ENCODE peak calls at places on chromosomes 3 and 15, in five cellular contexts. Y, P, L, J and W are unnamed samples.

GRCh38 chr15:79311901-79312553 is 1.1 kb downstream of the TMED3 start:
- DNase-seq in J (no peak), Y (no peak), P (no peak), L (peak), W (no peak)

GRCh38 chr3:158160958-158161357 is 51.1 kb downstream of the RSRC1 start:
- DNase-seq in L (peak), J (peak), P (no peak), Y (no peak), W (peak)

GRCh38 chr15:68328485-68328884 is 50.9 kb downstream of the FEM1B start:
- DNase-seq in L (peak), P (no peak), J (no peak), Y (no peak), W (no peak)

GRCh38 chr3:119098620-119099222 is 47.2 kb upstream of the TEX55 start:
- DNase-seq in Y (peak), J (peak), P (peak), L (peak), W (peak)

GRCh38 chr15:71545223-71545760 is 265.1 kb upstream of the NR2E3 start:
- DNase-seq in J (no peak), L (no peak), Y (no peak), P (no peak), W (no peak)

GRCh38 chr15:89649013-89649625 is 6.1 kb downstream of the KIF7 start:
- DNase-seq in P (no peak), J (no peak), L (no peak), Y (no peak), W (no peak)

GRCh38 chr3:134463676-134464611 is 21.8 kb downstream of the ANAPC13 start:
- DNase-seq in P (no peak), J (peak), Y (peak), L (peak), W (no peak)

GRCh38 chr3:44469914-44470313 is 7.6 kb downstream of the ZNF445 start:
- DNase-seq in Y (no peak), P (no peak), J (no peak), L (no peak), W (no peak)

GRCh38 chr3:137709011-137709601 is 55.0 kb upstream of the SOX14 start:
- DNase-seq in L (peak), Y (peak), P (peak), J (peak), W (peak)

GRCh38 chr3:52237659-52238172 is 1.2 kb downstream of the TWF2 start:
- DNase-seq in Y (no peak), L (peak), J (peak), P (no peak), W (peak)

GRCh38 chr3:129593595-129594339 is 12.7 kb downstream of the PLXND1 start:
- DNase-seq in L (peak), P (peak), Y (peak), J (no peak), W (no peak)

GRCh38 chr3:10716964-10717363 is 99.1 kb upstream of the SLC6A11 start:
- DNase-seq in J (no peak), L (no peak), Y (no peak), P (no peak), W (no peak)

GRCh38 chr15:47432831-47433230 is 284.5 kb upstream of the SEMA6D start:
- DNase-seq in Y (no peak), L (peak), J (no peak), P (no peak), W (no peak)

GRCh38 chr3:56783644-56784451 is 17.9 kb downstream of the ARHGEF3 start:
- DNase-seq in L (peak), P (peak), J (peak), Y (no peak), W (no peak)

GRCh38 chr15:35445891-35446290 is 100.1 kb downstream of the DPH6 start:
- DNase-seq in Y (no peak), P (no peak), L (peak), J (no peak), W (no peak)

GRCh38 chr3:190339130-190339529 is 16.9 kb upstream of the CLDN1 start:
- DNase-seq in Y (no peak), P (no peak), J (no peak), L (peak), W (peak)

GRCh38 chr15:98649996-98650870 is 1.9 kb downstream of the IGF1R start:
- DNase-seq in J (peak), Y (peak), L (peak), P (no peak), W (no peak)

GRCh38 chr3:127140501-127141460 is 52.1 kb upstream of the PRR23E start:
- DNase-seq in L (no peak), J (no peak), Y (no peak), P (no peak), W (no peak)

GRCh38 chr3:82308755-82309154 is 547.3 kb upstream of the GBE1 start:
- DNase-seq in J (no peak), L (no peak), P (no peak), Y (no peak), W (no peak)

GRCh38 chr3:189507856-189508255 is 123.3 kb upstream of the TP63 start:
- DNase-seq in P (no peak), Y (no peak), L (no peak), J (no peak), W (no peak)

GRCh38 chr3:15645740-15646490 is 44.4 kb downstream of the BTD start:
- DNase-seq in P (no peak), J (peak), L (peak), Y (no peak), W (peak)

GRCh38 chr3:50572801-50573371 is 3.6 kb downstream of the HEMK1 start:
- DNase-seq in J (no peak), P (no peak), L (no peak), Y (no peak), W (no peak)

GRCh38 chr3:73600293-73600938 is 24.3 kb downstream of the PDZRN3 start:
- DNase-seq in J (peak), Y (peak), L (peak), P (no peak), W (no peak)

GRCh38 chr3:163043074-163043473 is 1546.5 kb downstream of the OTOL1 start:
- DNase-seq in Y (peak), P (no peak), L (peak), J (no peak), W (peak)

GRCh38 chr3:139934557-139935070 is 371 bp upstream of the CLSTN2 start:
- DNase-seq in Y (peak), P (no peak), L (peak), J (peak), W (no peak)

GRCh38 chr3:38805765-38806386 is 10.1 kb downstream of the SCN10A start:
- DNase-seq in L (peak), P (peak), Y (peak), J (peak), W (peak)

GRCh38 chr3:50194128-50194902 is 2.9 kb downstream of the GNAT1 start:
- DNase-seq in L (peak), Y (peak), J (peak), P (peak), W (peak)

GRCh38 chr3:99789322-99789721 is 28.3 kb upstream of the CMSS1 start:
- DNase-seq in Y (peak), J (peak), P (peak), L (peak), W (peak)

GRCh38 chr3:31533169-31533870 is 595 bp downstream of the STT3B start:
- DNase-seq in Y (peak), L (peak), P (peak), J (peak), W (no peak)

GRCh38 chr3:126355251-126355650 is 2.0 kb downstream of the KLF15 start:
- DNase-seq in L (no peak), J (no peak), Y (no peak), P (peak), W (no peak)

GRCh38 chr3:62318752-62319569 is 54.4 kb downstream of the FEZF2 start:
- DNase-seq in P (peak), L (peak), Y (peak), J (peak), W (no peak)

GRCh38 chr15:78263907-78264303 is 457 bp upstream of the DNAJA4 start:
- DNase-seq in Y (no peak), P (no peak), J (no peak), L (no peak), W (no peak)

GRCh38 chr15:33031324-33031736 is 163.2 kb downstream of the FMN1 start:
- DNase-seq in P (no peak), Y (no peak), J (no peak), L (peak), W (no peak)
- TF ChIP-seq EZH2phosphoT487 in P (no peak), Y (no peak), J (no peak), L (peak), W (no peak)

GRCh38 chr15:82047493-82048446 is 2.0 kb upstream of the MEX3B start:
- DNase-seq in P (no peak), L (peak), Y (peak), J (peak), W (no peak)
- TF ChIP-seq EZH2phosphoT487 in P (no peak), L (no peak), Y (no peak), J (no peak), W (no peak)

DNA sequence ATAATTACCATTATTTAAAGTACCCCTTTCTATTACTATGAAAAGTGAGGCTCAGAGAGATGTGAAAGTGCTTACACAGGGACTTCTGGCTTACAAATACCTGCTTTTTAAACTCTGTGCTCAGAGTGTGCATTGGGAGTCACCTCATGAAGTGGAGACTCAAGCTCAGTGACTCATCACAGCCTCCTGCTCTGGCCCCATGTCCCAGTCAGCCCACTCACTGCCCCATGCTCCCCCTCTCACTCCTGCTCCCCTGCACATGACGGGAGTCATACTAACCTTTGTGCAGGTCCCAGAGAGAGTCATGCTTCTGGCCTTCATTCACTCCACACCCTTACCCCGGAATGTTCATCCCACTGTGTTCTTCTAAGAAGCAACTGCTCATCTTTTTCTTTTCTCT is 20.2 kb downstream of the CCR1 start:
- DNase-seq in L (peak), J (peak), P (no peak), Y (no peak), W (peak)
- TF ChIP-seq EZH2phosphoT487 in L (no peak), J (no peak), P (no peak), Y (no peak), W (no peak)

GRCh38 chr3:54876694-54877093 is 51.2 kb downstream of the LRTM1 start:
- DNase-seq in P (no peak), Y (no peak), J (no peak), L (no peak), W (no peak)
- TF ChIP-seq EZH2phosphoT487 in P (no peak), Y (no peak), J (no peak), L (no peak), W (no peak)

GRCh38 chr3:194727435-194728128 is 41.9 kb downstream of the FAM43A start:
- DNase-seq in L (peak), Y (no peak), J (no peak), P (no peak), W (no peak)
- TF ChIP-seq EZH2phosphoT487 in L (no peak), Y (no peak), J (no peak), P (no peak), W (no peak)

DNA sequence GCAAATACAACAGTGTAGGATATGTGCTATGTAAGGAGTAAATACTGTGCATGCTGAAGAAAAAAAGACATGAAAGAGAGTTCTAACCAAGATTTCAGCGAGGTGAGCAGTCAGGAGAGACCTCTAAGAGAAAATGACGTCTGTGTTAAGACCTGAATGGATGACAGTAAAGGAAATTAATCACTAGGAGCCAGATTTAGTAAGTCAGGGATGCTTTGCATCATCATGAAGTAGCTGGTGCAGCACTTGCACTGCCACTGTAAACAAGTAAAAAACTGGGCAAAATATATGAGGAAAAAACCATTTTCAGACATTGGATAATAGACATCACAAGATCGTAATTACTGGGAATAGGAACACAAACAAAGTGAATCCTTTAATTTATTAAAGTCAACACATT is 32.6 kb downstream of the RTP4 start:
- DNase-seq in Y (no peak), J (no peak), P (no peak), L (no peak), W (no peak)
- TF ChIP-seq EZH2phosphoT487 in Y (no peak), J (no peak), P (no peak), L (no peak), W (no peak)